ENCODE peak calls at places on chromosomes 6 and 20, in six cellular contexts. Q is astrocyte of the spinal cord, G is T-helper 17 cell, B is EL, F is upper lobe of left lung, C is brain microvascular endothelial cell. M is an unnamed sample.

GRCh38 chr6:150883521-150883920 is 18.0 kb downstream of the MTHFD1L start:
- DNase-seq in G (no peak), F (no peak), Q (no peak), C (no peak), B (no peak), M (no peak)

GRCh38 chr20:56843386-56843785 is 214.3 kb downstream of the TFAP2C start:
- DNase-seq in C (no peak), F (peak), B (no peak), Q (no peak), G (no peak), M (no peak)

GRCh38 chr20:47061549-47061948 is 166.9 kb downstream of the EYA2 start:
- DNase-seq in F (no peak), G (no peak), B (no peak), Q (no peak), C (no peak), M (no peak)

GRCh38 chr6:162943369-162943768 is 215.6 kb downstream of the PACRG start:
- DNase-seq in F (no peak), B (no peak), Q (no peak), G (no peak), C (no peak), M (no peak)

GRCh38 chr20:33864324-33864963 is 53.3 kb downstream of the CHMP4B start:
- DNase-seq in B (no peak), G (no peak), C (no peak), Q (no peak), F (no peak), M (no peak)

GRCh38 chr20:33645072-33645358 is 17.1 kb upstream of the C20orf144 start:
- DNase-seq in Q (no peak), B (no peak), C (no peak), F (no peak), G (no peak), M (no peak)

GRCh38 chr6:75602164-75602896 is 650 bp downstream of the SENP6 start:
- DNase-seq in C (peak), F (peak), B (peak), G (peak), Q (no peak), M (no peak)

GRCh38 chr6:144758602-144759001 is 473.5 kb downstream of the UTRN start:
- DNase-seq in F (no peak), Q (peak), C (peak), B (peak), G (no peak), M (no peak)

M was measured in cerebellar nuclear complex.